ENCODE peak calls at places on chromosomes 12 and 14, in four cellular contexts. N, W, M and O are unnamed samples. For H3K4me1, the result is how much of the 10 kb centered on the place peaks cover.

GRCh38 chr12:54211920-54212319 is 23.1 kb upstream of the SMUG1 start:
- DNase-seq in N (no peak), W (no peak), M (peak), O (no peak)

GRCh38 chr12:120142231-120142877 is 25.8 kb upstream of the RAB35 start:
- DNase-seq in N (no peak), W (no peak), M (no peak), O (no peak)

GRCh38 chr14:76312821-76313220 is 63.1 kb upstream of the ESRRB start:
- DNase-seq in N (no peak), W (no peak), M (no peak), O (peak)

GRCh38 chr14:80388980-80389711 is 177.8 kb upstream of the DIO2 start:
- DNase-seq in N (no peak), W (no peak), M (no peak), O (no peak)

GRCh38 chr12:94648578-94648977 is 1.8 kb downstream of the TMCC3 start:
- DNase-seq in N (no peak), W (no peak), M (no peak), O (no peak)

GRCh38 chr14:34137001-34137400 is 186.1 kb upstream of the EGLN3 start:
- DNase-seq in N (no peak), W (no peak), M (no peak), O (no peak)

GRCh38 chr14:85010186-85010585 is 519.8 kb upstream of the FLRT2 start:
- DNase-seq in N (no peak), W (no peak), M (no peak), O (no peak)

GRCh38 chr14:76924363-76925151 is 98.3 kb downstream of the LRRC74A start:
- DNase-seq in N (no peak), W (no peak), M (no peak), O (peak)

GRCh38 chr12:90129369-90130030 is 420.9 kb upstream of the ATP2B1 start:
- DNase-seq in N (no peak), W (no peak), M (no peak), O (no peak)

GRCh38 chr12:114668151-114668891 is 15.7 kb downstream of the TBX3 start:
- DNase-seq in N (peak), W (peak), M (peak), O (peak)

DNA sequence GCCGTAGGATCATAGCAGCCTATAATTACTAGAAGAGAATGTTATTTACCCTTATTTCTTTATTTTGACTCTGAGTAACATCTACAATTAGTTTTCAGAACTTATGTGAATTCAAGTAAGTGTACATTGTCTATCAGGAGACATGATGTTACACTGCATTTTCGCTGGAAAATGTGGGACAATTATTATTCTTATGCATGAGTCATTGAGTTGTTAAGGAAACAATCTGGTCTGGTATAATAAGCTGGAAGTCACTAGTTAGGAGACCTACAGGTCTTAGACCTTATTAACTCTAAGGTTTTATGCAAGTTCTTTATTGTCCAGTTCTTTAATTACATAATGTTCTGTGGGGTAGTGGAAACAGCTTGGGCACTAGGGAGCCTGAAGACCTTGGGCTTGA is 5.8 kb downstream of the KTN1 start:
- DNase-seq in N (no peak), W (no peak), M (no peak), O (no peak)
- H3K4me1 ChIP-seq in N (half or more), W (half or more), M (under half), O (under half)

GRCh38 chr12:57766464-57767311 is at the start of gene CYP27B1:
- DNase-seq in N (no peak), W (no peak), M (no peak), O (peak)
- H3K4me3 ChIP-seq in N (peak), W (no peak), M (no peak), O (peak)

DNA sequence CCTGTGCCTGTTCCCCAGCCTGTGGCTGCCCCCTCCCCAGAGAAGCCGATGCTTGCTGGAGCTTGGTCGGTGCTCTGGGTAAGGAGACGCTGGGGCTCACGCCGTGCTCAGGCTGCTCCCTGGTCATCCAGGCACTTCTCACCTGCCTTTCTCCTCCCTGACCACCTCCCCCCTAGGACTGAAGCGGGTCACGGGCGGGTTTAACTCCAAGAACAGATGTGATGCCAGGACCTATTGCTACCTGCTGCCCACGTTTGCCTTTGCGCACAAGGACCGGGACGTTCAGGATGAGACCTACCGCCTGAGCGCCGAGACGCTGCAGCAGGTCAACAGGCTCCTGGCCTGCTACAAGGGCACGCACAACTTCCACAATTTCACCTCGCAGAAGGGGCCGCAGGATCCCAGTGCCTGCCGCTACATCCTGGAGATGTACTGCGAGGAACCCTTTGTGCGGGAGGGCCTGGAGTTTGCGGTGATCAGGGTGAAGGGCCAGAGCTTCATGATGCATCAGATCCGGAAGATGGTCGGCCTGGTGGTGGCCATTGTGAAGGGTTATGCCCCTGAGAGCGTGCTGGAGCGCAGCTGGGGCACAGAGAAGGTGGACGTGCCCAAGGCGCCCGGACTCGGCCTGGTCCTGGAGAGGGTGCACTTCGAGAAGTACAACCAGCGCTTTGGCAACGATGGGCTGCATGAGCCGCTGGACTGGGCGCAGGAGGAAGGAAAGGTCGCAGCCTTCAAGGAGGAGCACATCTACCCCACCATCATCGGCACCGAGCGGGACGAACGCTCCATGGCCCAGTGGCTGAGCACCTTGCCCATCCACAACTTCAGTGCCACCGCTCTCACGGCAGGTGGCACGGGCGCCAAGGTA is 8.4 kb upstream of the EP400 start:
- DNase-seq in N (peak), W (no peak), M (no peak), O (no peak)
- H3K4me1 ChIP-seq in N (under half), W (under half), M (under half), O (under half)

DNA sequence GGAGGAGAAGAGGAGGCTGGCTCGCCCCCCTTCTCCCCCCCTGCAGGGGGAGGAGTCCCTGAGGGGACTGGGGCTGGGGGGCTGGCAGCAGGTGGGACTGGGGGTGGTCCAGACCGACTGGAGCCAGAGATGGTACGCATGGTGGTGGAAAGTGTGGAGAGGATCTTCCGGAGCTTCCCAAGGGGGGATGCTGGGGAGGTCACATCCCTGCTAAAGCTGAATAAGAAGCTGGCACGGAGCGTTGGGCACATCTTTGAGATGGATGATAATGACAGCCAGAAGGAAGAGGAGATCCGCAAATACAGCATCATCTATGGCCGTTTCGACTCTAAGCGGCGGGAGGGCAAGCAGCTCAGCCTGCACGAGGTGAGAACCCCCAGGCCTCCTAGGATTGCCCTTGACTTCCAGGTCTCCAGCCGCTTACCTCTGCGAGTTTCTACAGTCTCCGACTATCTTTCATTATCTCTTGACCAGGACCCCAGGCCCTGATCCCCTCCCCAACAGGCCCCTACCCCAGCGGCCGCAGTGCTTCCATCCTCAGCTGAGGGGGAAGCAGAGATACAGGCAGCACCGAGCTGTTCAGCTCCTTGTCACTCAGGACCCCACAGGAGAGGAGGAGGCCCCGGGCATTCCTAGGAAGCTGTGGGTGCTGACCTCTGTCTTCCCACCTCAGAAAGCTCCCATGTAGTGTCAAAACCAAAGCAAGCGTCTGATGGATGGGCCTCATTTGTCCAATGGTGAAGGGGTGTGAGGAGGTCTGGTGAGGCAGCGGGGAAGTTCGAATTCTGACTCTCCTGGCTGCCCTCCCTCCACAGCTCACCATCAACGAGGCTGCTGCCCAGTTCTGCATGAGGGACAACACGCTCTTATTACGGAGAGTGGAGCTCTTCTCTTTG is 3.0 kb downstream of the NAB2 start:
- DNase-seq in N (no peak), W (no peak), M (no peak), O (no peak)
- H3K4me3 ChIP-seq in N (peak), W (no peak), M (no peak), O (no peak)

DNA sequence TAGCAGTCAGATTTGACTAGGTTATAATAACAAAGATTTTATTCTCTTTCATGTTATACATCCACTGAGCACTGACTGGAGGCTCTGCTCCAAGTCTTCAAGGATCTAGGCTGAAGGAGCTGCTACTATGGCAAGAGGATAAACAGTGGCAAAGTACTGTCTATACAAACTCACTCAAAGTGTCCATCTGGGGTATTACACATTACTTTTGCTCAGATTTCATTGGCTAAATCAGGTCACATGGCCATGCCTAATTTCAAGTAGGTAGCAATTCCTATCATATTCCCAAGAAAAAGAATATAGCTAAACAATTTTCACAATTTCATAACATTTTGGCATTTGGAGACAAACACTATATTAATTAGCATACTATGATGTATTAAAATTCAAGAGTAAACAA is 40.9 kb downstream of the CDK17 start:
- DNase-seq in N (no peak), W (no peak), M (no peak), O (no peak)
- H3K4me1 ChIP-seq in N (under half), W (under half), M (under half), O (under half)

GRCh38 chr12:113273053-113273725 is 51.9 kb downstream of the TPCN1 start:
- DNase-seq in N (peak), W (no peak), M (peak), O (peak)

GRCh38 chr12:113269257-113269943 is 48.1 kb downstream of the TPCN1 start:
- DNase-seq in N (peak), W (no peak), M (no peak), O (no peak)

GRCh38 chr12:113271853-113272561 is 50.7 kb downstream of the TPCN1 start:
- DNase-seq in N (peak), W (peak), M (peak), O (peak)

GRCh38 chr12:113270709-113271009 is 49.4 kb downstream of the TPCN1 start:
- DNase-seq in N (peak), W (no peak), M (peak), O (no peak)

DNA sequence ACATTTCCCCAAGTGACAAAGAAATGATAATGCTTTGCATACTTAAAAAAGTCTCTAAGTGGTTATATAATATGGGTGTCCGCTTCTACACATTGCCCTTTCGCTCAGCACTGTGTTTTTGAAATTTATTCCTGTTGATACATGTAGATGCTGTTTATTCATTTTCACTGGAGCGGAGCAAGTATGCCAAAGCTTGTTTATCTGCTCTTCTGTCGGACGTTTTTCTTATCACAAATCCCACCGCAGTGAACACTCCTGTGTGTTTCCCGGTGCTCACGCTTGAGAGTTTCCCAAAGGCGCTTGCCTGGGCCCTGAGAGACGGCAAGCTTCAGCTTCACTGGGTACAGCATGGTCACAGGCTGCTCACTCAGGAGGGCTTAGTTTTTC is 50.2 kb downstream of the TPCN1 start:
- DNase-seq in N (no peak), W (no peak), M (no peak), O (no peak)
- H3K4me3 ChIP-seq in N (peak), W (no peak), M (no peak), O (no peak)

DNA sequence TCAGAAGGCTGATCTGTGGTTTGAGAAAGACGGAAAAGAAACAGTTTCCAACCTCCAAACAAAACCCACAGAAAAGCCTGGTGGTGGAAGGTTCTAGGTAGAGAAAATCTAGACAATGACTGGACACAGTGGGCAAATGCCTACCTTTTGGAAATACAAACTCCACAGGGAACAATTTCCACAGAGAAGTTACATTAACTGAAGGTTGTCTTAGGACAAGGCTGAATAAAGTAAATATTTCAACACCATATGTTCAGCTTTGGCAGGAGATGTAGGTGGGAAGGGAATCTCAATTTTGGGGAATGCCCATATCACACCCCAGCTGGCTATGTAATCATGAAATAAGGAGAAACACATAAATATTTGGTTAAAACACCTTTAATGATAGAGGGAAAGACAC is 5.4 kb downstream of the SALL2 start:
- DNase-seq in N (no peak), W (no peak), M (no peak), O (no peak)
- H3K4me1 ChIP-seq in N (under half), W (under half), M (under half), O (under half)